ENCODE peak calls at places on chromosomes 6 and 20, in seven cellular contexts. H, U, C, A, T, R and K are unnamed samples.

GRCh38 chr6:42088101-42088591 is 37.8 kb downstream of the TAF8 start:
- DNase-seq in H (no peak), U (peak; percentile 82), C (no peak), A (peak; percentile 56), T (no peak), R (no peak), K (peak; percentile 70)

GRCh38 chr6:96032646-96033045 is 16.9 kb downstream of the FUT9 start:
- DNase-seq in H (no peak), U (no peak), C (no peak), A (no peak), T (no peak), R (no peak), K (no peak)

GRCh38 chr6:15763827-15764226 is 101.0 kb upstream of the DTNBP1 start:
- DNase-seq in H (no peak), U (no peak), C (peak; percentile 47), A (peak; percentile 44), T (no peak), R (no peak), K (no peak)

GRCh38 chr20:32509639-32510066 is 75.5 kb downstream of the NOL4L start:
- DNase-seq in H (peak; percentile 80), U (no peak), C (no peak), A (peak; percentile 35), T (no peak), R (no peak), K (no peak)

GRCh38 chr20:39897058-39897457 is 792.0 kb downstream of the MAFB start:
- DNase-seq in H (no peak), U (no peak), C (peak; percentile 96), A (peak; percentile 90), T (no peak), R (no peak), K (no peak)

GRCh38 chr6:41404221-41404866 is 68.9 kb downstream of the NCR2 start:
- DNase-seq in H (no peak), U (no peak), C (no peak), A (no peak), T (no peak), R (no peak), K (no peak)

GRCh38 chr6:13447949-13448724 is 39.3 kb downstream of the GFOD1 start:
- DNase-seq in H (no peak), U (no peak), C (no peak), A (no peak), T (peak; percentile 55), R (no peak), K (no peak)

GRCh38 chr6:112311950-112312547 is 35.1 kb upstream of the RFPL4B start:
- DNase-seq in H (peak; percentile 24), U (no peak), C (no peak), A (peak; percentile 66), T (peak; percentile 1), R (no peak), K (no peak)

GRCh38 chr6:149860834-149861602 is 3.1 kb downstream of the LRP11 start:
- DNase-seq in H (no peak), U (no peak), C (no peak), A (peak; percentile 75), T (no peak), R (no peak), K (no peak)

GRCh38 chr6:101509556-101509955 is 116.0 kb downstream of the GRIK2 start:
- DNase-seq in H (no peak), U (no peak), C (no peak), A (no peak), T (no peak), R (no peak), K (no peak)

GRCh38 chr20:11686900-11687543 is 230.7 kb upstream of the BTBD3 start:
- DNase-seq in H (no peak), U (no peak), C (peak; percentile 0), A (peak; percentile 14), T (no peak), R (peak; percentile 59), K (peak; percentile 21)

GRCh38 chr20:47810116-47810672 is 24.9 kb upstream of the SULF2 start:
- DNase-seq in H (no peak), U (no peak), C (no peak), A (no peak), T (no peak), R (peak; percentile 20), K (no peak)

GRCh38 chr6:43972915-43973304 is 154.3 kb downstream of the MRPL14 start:
- DNase-seq in H (no peak), U (no peak), C (peak; percentile 65), A (peak; percentile 97), T (no peak), R (peak; percentile 91), K (peak; percentile 97)

GRCh38 chr6:136317023-136317649 is 27.5 kb upstream of the BCLAF1 start:
- DNase-seq in H (peak; percentile 70), U (no peak), C (peak; percentile 51), A (peak; percentile 80), T (peak; percentile 7), R (no peak), K (no peak)

GRCh38 chr20:5524886-5525285 is 208.1 kb upstream of the PROKR2 start:
- DNase-seq in H (no peak), U (no peak), C (no peak), A (no peak), T (peak; percentile 94), R (no peak), K (no peak)

GRCh38 chr6:166145751-166146150 is 21.9 kb downstream of the TBXT start:
- DNase-seq in H (no peak), U (no peak), C (no peak), A (no peak), T (no peak), R (no peak), K (no peak)

GRCh38 chr20:21607971-21608735 is 94.3 kb upstream of the NKX2-2 start:
- DNase-seq in H (no peak), U (no peak), C (no peak), A (no peak), T (no peak), R (peak; percentile 68), K (peak; percentile 39)

GRCh38 chr20:17972121-17972520 is 3.3 kb downstream of the MGME1 start:
- DNase-seq in H (no peak), U (no peak), C (no peak), A (peak; percentile 36), T (no peak), R (no peak), K (no peak)
- H3K27ac ChIP-seq in H (no peak overlapping the region), U (peak overlapping the region; percentile 98), C (peak overlapping the region; percentile 38), A (no peak overlapping the region), T (peak overlapping the region; percentile 29), R (peak overlapping the region; percentile 97), K (no peak overlapping the region)

DNA sequence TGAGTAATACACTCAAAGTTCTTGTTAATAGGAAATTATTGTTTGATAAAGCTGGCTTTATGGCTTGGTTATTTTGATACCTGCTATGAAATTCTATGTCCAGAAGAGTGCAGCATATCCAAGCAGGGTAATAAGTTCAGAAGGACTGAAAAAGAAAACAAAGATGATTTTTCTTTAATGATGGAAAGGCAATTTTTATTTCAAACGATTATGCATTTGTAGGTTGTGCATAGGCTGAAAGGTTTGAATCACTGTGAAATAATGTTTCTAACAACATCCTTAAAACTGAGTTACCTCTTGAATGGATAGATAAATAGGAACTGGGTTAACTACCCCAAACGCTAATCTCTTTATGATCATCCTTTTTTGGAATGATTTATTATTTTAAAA is 1.4 kb upstream of the MAN1A1 start:
- DNase-seq in H (peak; percentile 14), U (no peak), C (no peak), A (peak; percentile 81), T (no peak), R (no peak), K (no peak)
- H3K4me3 ChIP-seq in H (no peak overlapping the region), U (no peak overlapping the region), C (no peak overlapping the region), A (peak overlapping the region; percentile 55), T (no peak overlapping the region), R (peak overlapping the region; percentile 84), K (peak overlapping the region; percentile 81)

GRCh38 chr20:50152394-50153152 is 950 bp downstream of the PEDS1 start:
- DNase-seq in H (no peak), U (no peak), C (no peak), A (no peak), T (no peak), R (no peak), K (no peak)

GRCh38 chr20:50153153-50153499 is 397 bp downstream of the PEDS1 start:
- DNase-seq in H (no peak), U (no peak), C (no peak), A (no peak), T (no peak), R (peak; percentile 82), K (no peak)

GRCh38 chr20:50153500-50154377 is at the start of gene PEDS1:
- DNase-seq in H (peak; percentile 78), U (no peak), C (peak; percentile 75), A (peak; percentile 91), T (peak; percentile 84), R (peak; percentile 96), K (peak; percentile 95)

GRCh38 chr20:50149481-50150254 is 3.9 kb downstream of the PEDS1 start:
- DNase-seq in H (no peak), U (no peak), C (no peak), A (no peak), T (no peak), R (no peak), K (no peak)

GRCh38 chr20:50151034-50151743 is 2.3 kb downstream of the PEDS1 start:
- DNase-seq in H (no peak), U (no peak), C (no peak), A (no peak), T (no peak), R (no peak), K (no peak)
- H3K27ac ChIP-seq in H (no peak overlapping the region), U (peak overlapping the region; percentile 94), C (peak overlapping the region; percentile 26), A (no peak overlapping the region), T (no peak overlapping the region), R (peak overlapping the region; percentile 95), K (no peak overlapping the region)

DNA sequence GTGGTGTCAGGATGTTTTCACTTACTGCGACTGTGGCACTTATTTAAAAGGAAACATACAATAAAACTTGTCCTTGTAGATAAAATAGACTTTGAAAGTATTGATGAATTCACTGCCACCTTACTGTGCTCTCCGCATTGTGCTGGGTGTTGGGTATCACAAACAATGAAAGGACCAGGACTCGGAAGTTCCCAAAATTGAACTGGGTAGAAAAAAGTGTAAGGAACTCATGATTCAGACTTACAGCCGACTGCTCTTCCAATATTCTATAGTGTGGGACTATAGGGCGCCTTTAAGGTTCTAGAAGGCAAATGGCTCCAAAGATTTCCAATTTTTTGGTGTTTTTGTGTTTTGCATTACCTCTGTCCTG is 32.0 kb upstream of the ID4 start:
- DNase-seq in H (no peak), U (no peak), C (peak; percentile 7), A (peak; percentile 16), T (no peak), R (no peak), K (no peak)
- H3K4me3 ChIP-seq in H (no peak overlapping the region), U (peak overlapping the region; percentile 36), C (peak overlapping the region; percentile 63), A (peak overlapping the region; percentile 46), T (peak overlapping the region; percentile 38), R (peak overlapping the region; percentile 42), K (peak overlapping the region; percentile 57)

GRCh38 chr6:31729515-31729978 is 448 bp upstream of the DDAH2 start:
- DNase-seq in H (peak; percentile 76), U (no peak), C (peak; percentile 83), A (peak; percentile 91), T (peak; percentile 72), R (peak; percentile 97), K (peak; percentile 97)

GRCh38 chr6:31729979-31730630 is 1.0 kb upstream of the DDAH2 start:
- DNase-seq in H (peak; percentile 59), U (no peak), C (peak; percentile 77), A (peak; percentile 91), T (peak; percentile 57), R (peak; percentile 97), K (peak; percentile 98)

GRCh38 chr6:31728767-31729514 is at the start of gene DDAH2:
- DNase-seq in H (no peak), U (no peak), C (no peak), A (no peak), T (no peak), R (no peak), K (peak; percentile 82)

GRCh38 chr6:31732029-31732428 is 2.9 kb upstream of the DDAH2 start:
- DNase-seq in H (no peak), U (no peak), C (no peak), A (no peak), T (no peak), R (no peak), K (no peak)

GRCh38 chr6:31730631-31731086 is 1.6 kb upstream of the DDAH2 start:
- DNase-seq in H (no peak), U (no peak), C (no peak), A (no peak), T (no peak), R (no peak), K (no peak)
- H3K27ac ChIP-seq in H (peak overlapping the region; percentile 68), U (no peak overlapping the region), C (no peak overlapping the region), A (peak overlapping the region; percentile 76), T (no peak overlapping the region), R (peak overlapping the region; percentile 96), K (peak overlapping the region; percentile 57)